ENCODE peak calls at places on chromosomes 16 and 17, in nine cellular contexts. V, S, O, P, B, H, U, M and G are unnamed samples.

GRCh38 chr16:64398795-64399194 is 723.1 kb downstream of the CDH11 start:
- DNase-seq in M (no peak), H (no peak), P (no peak), B (no peak), O (no peak), V (peak; percentile 39), U (no peak), S (no peak), G (no peak)

GRCh38 chr17:59437766-59438165 is 106.3 kb downstream of the YPEL2 start:
- DNase-seq in B (peak; percentile 80), S (no peak), P (no peak), H (no peak), V (no peak), U (no peak), M (no peak), O (no peak), G (no peak)

GRCh38 chr16:58464916-58465731 is 34.8 kb upstream of the NDRG4 start:
- DNase-seq in S (peak; percentile 84), M (peak; percentile 23), V (no peak), P (peak; percentile 17), B (no peak), H (no peak), O (peak; percentile 69), U (no peak), G (no peak)

GRCh38 chr17:59627770-59628171 is 8.1 kb downstream of the CLTC start:
- DNase-seq in H (no peak), U (no peak), O (no peak), M (peak; percentile 28), S (no peak), P (no peak), B (no peak), V (no peak), G (no peak)

GRCh38 chr17:40556198-40556661 is 9.0 kb downstream of the CCR7 start:
- DNase-seq in V (no peak), M (no peak), H (no peak), U (no peak), P (no peak), S (no peak), O (no peak), B (no peak), G (peak; percentile 29)

GRCh38 chr16:80288616-80289015 is 252.2 kb upstream of the DYNLRB2 start:
- DNase-seq in H (no peak), V (no peak), M (no peak), S (no peak), O (no peak), P (no peak), B (no peak), U (no peak), G (no peak)

GRCh38 chr17:28970879-28971278 is 19.6 kb upstream of the PHF12 start:
- DNase-seq in S (no peak), U (no peak), O (no peak), V (no peak), M (no peak), P (no peak), H (no peak), B (no peak), G (no peak)

GRCh38 chr16:1019934-1020305 is 38.4 kb downstream of the SOX8 start:
- DNase-seq in O (no peak), V (no peak), B (no peak), U (no peak), P (no peak), M (no peak), S (peak; percentile 60), H (no peak), G (no peak)

GRCh38 chr16:86424968-86425367 is 85.4 kb upstream of the FOXF1 start:
- DNase-seq in P (no peak), S (no peak), H (no peak), V (no peak), B (no peak), U (no peak), O (peak; percentile 30), M (no peak), G (no peak)

GRCh38 chr17:76345377-76345945 is 8.3 kb downstream of the PRPSAP1 start:
- DNase-seq in M (no peak), H (no peak), O (no peak), U (no peak), S (no peak), P (no peak), B (peak; percentile 31), V (peak; percentile 23), G (no peak)

GRCh38 chr16:66580605-66581209 is 1.4 kb downstream of the CMTM2 start:
- DNase-seq in H (peak; percentile 64), M (peak; percentile 68), O (peak; percentile 54), V (peak; percentile 87), B (no peak), S (no peak), P (peak; percentile 88), U (no peak), G (no peak)

GRCh38 chr16:88759245-88759975 is 25.6 kb downstream of the PIEZO1 start:
- DNase-seq in O (peak; percentile 79), P (peak; percentile 28), S (no peak), M (peak; percentile 81), V (peak; percentile 49), H (no peak), U (no peak), B (peak; percentile 74), G (no peak)

GRCh38 chr17:81256616-81257015 is 17.5 kb downstream of the NDUFAF8 start:
- DNase-seq in P (peak; percentile 61), O (no peak), S (no peak), U (no peak), V (peak; percentile 79), B (no peak), H (peak; percentile 30), M (peak; percentile 61), G (no peak)

GRCh38 chr16:11308493-11309283 is 27.6 kb upstream of the PRM1 start:
- DNase-seq in S (no peak), B (peak; percentile 72), V (no peak), U (peak; percentile 84), P (no peak), M (no peak), O (peak; percentile 24), H (no peak), G (peak; percentile 71)

GRCh38 chr17:31907342-31907975 is 6.0 kb upstream of the UTP6 start:
- DNase-seq in B (peak; percentile 54), V (peak; percentile 70), M (no peak), S (no peak), O (no peak), P (peak; percentile 77), H (peak; percentile 39), U (no peak), G (peak; percentile 32)

GRCh38 chr17:37261286-37261685 is 114.5 kb upstream of the C17orf78 start:
- DNase-seq in H (peak; percentile 43), S (no peak), B (no peak), P (peak; percentile 80), M (peak; percentile 14), O (no peak), V (peak; percentile 27), U (no peak), G (no peak)

GRCh38 chr17:1004769-1005295 is 7.9 kb downstream of the TIMM22 start:
- DNase-seq in B (no peak), O (no peak), U (no peak), M (no peak), H (no peak), S (peak; percentile 19), P (no peak), V (no peak), G (no peak)

GRCh38 chr16:75774197-75774596 is 47.9 kb upstream of the CPHXL start:
- DNase-seq in B (peak; percentile 56), P (no peak), H (no peak), S (no peak), O (no peak), M (no peak), V (no peak), U (no peak), G (no peak)

DNA sequence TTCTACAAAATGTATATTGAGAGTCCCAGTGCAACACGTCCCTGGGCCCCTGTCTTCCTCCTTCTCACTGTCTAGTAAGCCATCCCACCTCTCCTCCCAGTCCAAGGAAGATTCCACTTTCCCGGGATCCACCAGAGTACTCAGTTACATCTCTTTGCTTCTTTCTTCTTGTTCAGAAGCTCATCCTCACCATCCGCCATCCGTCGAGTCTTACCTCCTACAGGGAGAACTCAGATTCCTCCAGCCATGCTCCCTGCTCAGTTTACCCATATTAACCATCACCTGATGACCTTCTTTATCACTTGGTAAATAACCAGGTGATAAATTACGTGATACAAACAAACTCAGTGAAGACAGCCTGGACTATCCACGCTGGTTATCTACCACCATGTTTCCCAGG is 57.1 kb downstream of the CYTH1 start:
- DNase-seq in H (no peak), U (peak; percentile 6), S (no peak), M (no peak), B (no peak), O (no peak), V (no peak), P (no peak), G (no peak)
- H3K4me3 ChIP-seq in H (no peak overlapping the region), U (peak overlapping the region; percentile 70), S (no peak overlapping the region), M (no peak overlapping the region), B (no peak overlapping the region), O (no peak overlapping the region), V (no peak overlapping the region), P (no peak overlapping the region), G (no peak overlapping the region)

GRCh38 chr16:84919751-84920150 is 91.6 kb downstream of the ZDHHC7 start:
- DNase-seq in B (no peak), M (no peak), P (no peak), O (peak; percentile 32), S (no peak), U (no peak), H (no peak), V (no peak), G (no peak)
- H3K4me1 ChIP-seq in B (no peaks in the 10 kb centered on the region), M (peaks cover 10% of the 10 kb centered on the region), P (peaks cover 10% of the 10 kb centered on the region), O (no peaks in the 10 kb centered on the region), S (no peaks in the 10 kb centered on the region), U (no peaks in the 10 kb centered on the region), H (no peaks in the 10 kb centered on the region), V (peaks cover 11% of the 10 kb centered on the region), G (no peaks in the 10 kb centered on the region)

GRCh38 chr16:68425498-68426354 is 22.6 kb downstream of the SMPD3 start:
- DNase-seq in B (no peak), O (no peak), U (no peak), V (no peak), H (no peak), S (no peak), M (no peak), P (no peak), G (no peak)

GRCh38 chr16:68429081-68429740 is 19.1 kb downstream of the SMPD3 start:
- DNase-seq in P (no peak), U (no peak), B (no peak), S (no peak), M (no peak), V (no peak), O (no peak), H (no peak), G (no peak)

GRCh38 chr16:68423771-68424170 is 24.5 kb downstream of the SMPD3 start:
- DNase-seq in O (no peak), H (no peak), S (no peak), B (no peak), V (no peak), P (no peak), U (no peak), M (no peak), G (no peak)

GRCh38 chr16:68427649-68428303 is 20.5 kb downstream of the SMPD3 start:
- DNase-seq in S (no peak), P (no peak), H (no peak), V (no peak), B (no peak), M (no peak), U (no peak), O (no peak), G (no peak)

GRCh38 chr16:68426355-68426652 is 22.0 kb downstream of the SMPD3 start:
- DNase-seq in S (no peak), H (no peak), O (no peak), P (peak; percentile 7), B (no peak), M (no peak), V (no peak), U (no peak), G (no peak)
- H2AFZ ChIP-seq in S (no peak overlapping the region), H (no peak overlapping the region), O (no peak overlapping the region), P (no peak overlapping the region), B (no peak overlapping the region), M (no peak overlapping the region), V (no peak overlapping the region), U (no peak overlapping the region), G (no peak overlapping the region)

GRCh38 chr16:20396846-20397467 is 7.6 kb downstream of the PDILT start:
- DNase-seq in V (no peak), O (no peak), B (no peak), P (no peak), S (no peak), M (no peak), U (no peak), H (no peak), G (no peak)
- H3K4me3 ChIP-seq in V (no peak overlapping the region), O (no peak overlapping the region), B (no peak overlapping the region), P (no peak overlapping the region), S (no peak overlapping the region), M (no peak overlapping the region), U (no peak overlapping the region), H (no peak overlapping the region), G (no peak overlapping the region)